ENCODE peak calls at places on chromosomes 12 and 14, in six cellular contexts. Z is stomach, Q is lower lobe of right lung, J is hepatocyte, T is pancreas, K is heart right ventricle. P is an unnamed sample.

GRCh38 chr12:55847603-55848329 is 5.0 kb upstream of the MMP19 start:
- DNase-seq in Z (peak; percentile 66), Q (peak; percentile 89), J (peak; percentile 91), T (peak; percentile 50), K (peak; percentile 84), P (peak; percentile 89)

GRCh38 chr14:65850429-65851145 is 438.1 kb downstream of the FUT8 start:
- DNase-seq in Z (no peak), Q (no peak), J (no peak), T (no peak), K (no peak), P (no peak)

GRCh38 chr12:3145546-3146310 is 68.5 kb downstream of the TSPAN9 start:
- DNase-seq in Z (no peak), Q (no peak), J (no peak), T (no peak), K (no peak), P (no peak)

GRCh38 chr12:25017336-25017735 is 68.4 kb upstream of the BCAT1 start:
- DNase-seq in Z (no peak), Q (no peak), J (no peak), T (no peak), K (no peak), P (no peak)

GRCh38 chr12:40207551-40207950 is 17.2 kb upstream of the LRRK2 start:
- DNase-seq in Z (no peak), Q (no peak), J (no peak), T (no peak), K (no peak), P (no peak)

GRCh38 chr12:123532808-123533649 is 490 bp downstream of the RILPL1 start:
- DNase-seq in Z (peak; percentile 28), Q (peak; percentile 70), J (peak; percentile 55), T (peak; percentile 40), K (peak; percentile 58), P (peak; percentile 42)

GRCh38 chr12:78641837-78642423 is 222.6 kb upstream of the SYT1 start:
- DNase-seq in Z (no peak), Q (no peak), J (no peak), T (no peak), K (no peak), P (no peak)

GRCh38 chr12:11580125-11580751 is 69.2 kb upstream of the ETV6 start:
- DNase-seq in Z (peak; percentile 32), Q (peak; percentile 55), J (no peak), T (peak; percentile 24), K (no peak), P (no peak)

GRCh38 chr12:44921736-44922135 is 45.6 kb upstream of the NELL2 start:
- DNase-seq in Z (no peak), Q (no peak), J (no peak), T (no peak), K (no peak), P (no peak)

GRCh38 chr14:58639842-58640484 is 2.2 kb downstream of the DACT1 start:
- DNase-seq in Z (no peak), Q (no peak), J (peak; percentile 75), T (peak; percentile 35), K (no peak), P (no peak)
- TF ChIP-seq CTCF in Z (no peak), Q (peak; percentile 52), J (peak; percentile 79), T (peak; percentile 19), K (no peak), P (peak; percentile 73)

DNA sequence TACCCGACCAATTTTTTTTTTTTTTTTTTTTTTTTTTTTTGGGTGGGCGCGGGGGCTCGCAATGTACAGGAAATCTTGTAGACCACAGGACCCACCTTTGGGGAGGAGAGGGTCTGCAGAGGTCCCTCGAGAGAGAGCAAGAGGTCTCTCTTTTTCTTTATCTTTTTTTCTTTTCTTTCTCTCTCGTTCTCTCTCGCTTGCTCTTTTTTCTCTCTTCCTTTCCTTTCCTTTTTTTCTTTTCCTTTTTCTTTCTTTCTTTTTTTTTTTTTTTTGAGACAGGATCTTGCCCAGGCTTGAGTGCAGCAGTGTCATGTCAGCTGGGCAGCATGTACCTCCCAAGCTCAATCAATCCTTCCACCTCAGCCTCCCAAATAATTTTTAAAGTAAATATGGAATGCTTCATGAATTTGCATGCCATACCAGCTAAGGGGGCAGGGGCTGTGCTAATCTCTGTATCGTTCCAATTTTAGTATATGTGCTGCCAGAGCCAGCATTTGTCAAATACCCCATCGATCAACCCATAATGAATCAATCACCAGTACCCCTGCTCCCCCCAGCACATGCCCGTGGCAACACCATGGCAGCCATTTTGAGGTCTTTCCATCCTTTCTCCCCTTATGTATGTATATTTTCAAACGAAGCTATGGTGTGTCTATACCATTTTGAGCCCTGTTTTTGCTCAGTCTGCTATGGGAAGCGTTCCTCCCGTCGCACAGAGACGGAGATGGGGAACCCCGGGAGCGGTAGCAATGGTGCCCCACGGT is 9.3 kb downstream of the PAPLN start:
- DNase-seq in Z (no peak), Q (no peak), J (no peak), T (no peak), K (no peak), P (no peak)
- H3K4me3 ChIP-seq in Z (peak overlapping the region; percentile 48), Q (peak overlapping the region; percentile 58), J (peak overlapping the region; percentile 23), T (no peak overlapping the region), K (peak overlapping the region; percentile 53), P (peak overlapping the region; percentile 68)

GRCh38 chr12:113384778-113385177 is 18.9 kb downstream of the SDS start:
- DNase-seq in Z (no peak), Q (no peak), J (no peak), T (no peak), K (no peak), P (no peak)

GRCh38 chr12:113385282-113385882 is 18.3 kb downstream of the SDS start:
- DNase-seq in Z (no peak), Q (no peak), J (no peak), T (no peak), K (no peak), P (no peak)

GRCh38 chr12:113386866-113387566 is 16.7 kb downstream of the SDS start:
- DNase-seq in Z (no peak), Q (no peak), J (no peak), T (no peak), K (no peak), P (no peak)

GRCh38 chr12:113381237-113381636 is 22.4 kb downstream of the SDS start:
- DNase-seq in Z (no peak), Q (no peak), J (no peak), T (no peak), K (no peak), P (no peak)

DNA sequence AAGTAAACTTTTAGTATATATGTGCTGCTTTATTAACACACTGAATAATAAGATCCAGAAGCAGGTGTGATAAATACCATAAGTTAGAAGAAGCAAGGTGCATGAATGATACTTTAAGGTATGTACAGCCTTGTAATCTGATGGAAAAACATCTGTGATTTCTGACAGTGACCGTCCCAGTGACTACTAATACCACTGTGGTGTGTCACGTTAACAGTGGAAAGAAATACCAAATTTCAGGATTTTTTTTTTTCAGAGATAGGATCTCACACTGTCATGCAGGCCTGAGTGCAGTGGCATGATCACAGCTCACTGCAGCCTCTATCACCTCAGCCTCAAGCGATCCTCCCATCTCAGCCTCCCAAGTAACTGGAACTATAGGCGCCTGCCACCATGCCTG is 21.5 kb downstream of the SDS start:
- DNase-seq in Z (no peak), Q (no peak), J (no peak), T (no peak), K (no peak), P (no peak)
- H3K36me3 ChIP-seq in Z (peaks cover 29% of the 10 kb centered on the region), Q (peaks cover 71% of the 10 kb centered on the region), J (no peaks in the 10 kb centered on the region), T (peaks cover 5% of the 10 kb centered on the region), K (peaks cover 94% of the 10 kb centered on the region), P (peaks cover 77% of the 10 kb centered on the region)

DNA sequence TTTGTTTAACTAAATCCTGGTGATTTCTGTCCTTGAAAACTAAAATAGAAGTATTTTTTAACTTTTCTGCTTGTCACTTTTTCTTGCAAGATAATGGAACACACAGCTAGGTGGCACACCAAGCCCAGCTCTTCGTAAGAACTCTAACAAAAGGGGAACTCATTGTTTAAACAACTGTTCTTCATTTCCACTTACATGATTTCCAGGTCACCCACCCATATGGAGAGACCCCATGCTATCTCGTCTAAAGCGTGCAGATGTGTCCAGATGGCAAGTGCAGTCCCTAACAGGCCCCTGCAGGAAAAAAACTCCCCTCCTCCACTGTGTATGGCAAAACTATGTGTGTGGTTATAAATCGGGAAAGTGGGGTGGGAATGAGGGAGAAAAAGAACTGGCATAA is 43.3 kb upstream of the NT5DC3 start:
- DNase-seq in Z (no peak), Q (no peak), J (peak; percentile 40), T (no peak), K (no peak), P (no peak)
- TF ChIP-seq CTCF in Z (no peak), Q (peak; percentile 30), J (peak; percentile 57), T (no peak), K (no peak), P (peak; percentile 52)

GRCh38 chr12:26940820-26941219 is 2.5 kb downstream of the FGFR1OP2 start:
- DNase-seq in Z (no peak), Q (no peak), J (no peak), T (no peak), K (no peak), P (no peak)
- H3K4me3 ChIP-seq in Z (no peak overlapping the region), Q (peak overlapping the region; percentile 82), J (no peak overlapping the region), T (no peak overlapping the region), K (peak overlapping the region; percentile 2), P (peak overlapping the region; percentile 93)

GRCh38 chr12:131704509-131704908 is 6.4 kb upstream of the SFSWAP start:
- DNase-seq in Z (no peak), Q (no peak), J (no peak), T (no peak), K (no peak), P (no peak)
- H3K36me3 ChIP-seq in Z (no peaks in the 10 kb centered on the region), Q (no peaks in the 10 kb centered on the region), J (no peaks in the 10 kb centered on the region), T (no peaks in the 10 kb centered on the region), K (no peaks in the 10 kb centered on the region), P (no peaks in the 10 kb centered on the region)